ENCODE peak calls at places on chromosomes 6 and 20, in five cellular contexts. One of them, this sample, is unnamed.

GRCh38 chr20:3158968-3159431 is 665 bp downstream of the FASTKD5 start:
- DNase-seq in Peyer's patch: no peak
- DNase-seq in HepG2: no peak
- DNase-seq in ovary: no peak
- DNase-seq in right lobe of liver: no peak
- DNase-seq in this sample: no peak

GRCh38 chr6:32298632-32299336 is 72.9 kb downstream of the TSBP1 start:
- DNase-seq in Peyer's patch: no peak
- DNase-seq in HepG2: peak; percentile 62
- DNase-seq in ovary: no peak
- DNase-seq in right lobe of liver: no peak
- DNase-seq in this sample: no peak

GRCh38 chr20:60000271-60001026 is 42.2 kb downstream of the CDH26 start:
- DNase-seq in Peyer's patch: no peak
- DNase-seq in HepG2: no peak
- DNase-seq in ovary: no peak
- DNase-seq in right lobe of liver: no peak
- DNase-seq in this sample: no peak

GRCh38 chr20:21156266-21156665 is 30.4 kb downstream of the KIZ start:
- DNase-seq in Peyer's patch: no peak
- DNase-seq in HepG2: no peak
- DNase-seq in ovary: no peak
- DNase-seq in right lobe of liver: no peak
- DNase-seq in this sample: no peak

GRCh38 chr6:36769676-36770499 is 69.4 kb downstream of the CPNE5 start:
- DNase-seq in Peyer's patch: peak; percentile 35
- DNase-seq in HepG2: no peak
- DNase-seq in ovary: no peak
- DNase-seq in right lobe of liver: no peak
- DNase-seq in this sample: peak; percentile 87

GRCh38 chr6:149318581-149319286 is 1.2 kb downstream of the TAB2 start:
- DNase-seq in Peyer's patch: peak; percentile 34
- DNase-seq in HepG2: peak; percentile 21
- DNase-seq in ovary: no peak
- DNase-seq in right lobe of liver: no peak
- DNase-seq in this sample: no peak

GRCh38 chr6:31898200-31899011 is 908 bp upstream of the EHMT2 start:
- DNase-seq in Peyer's patch: peak; percentile 40
- DNase-seq in HepG2: peak; percentile 63
- DNase-seq in ovary: no peak
- DNase-seq in right lobe of liver: no peak
- DNase-seq in this sample: peak; percentile 80

GRCh38 chr20:56925696-56926101 is 296.6 kb downstream of the TFAP2C start:
- DNase-seq in Peyer's patch: no peak
- DNase-seq in HepG2: no peak
- DNase-seq in ovary: no peak
- DNase-seq in right lobe of liver: no peak
- DNase-seq in this sample: no peak

GRCh38 chr6:36717871-36718540 is 20.4 kb downstream of the RAB44 start:
- DNase-seq in Peyer's patch: no peak
- DNase-seq in HepG2: no peak
- DNase-seq in ovary: no peak
- DNase-seq in right lobe of liver: no peak
- DNase-seq in this sample: peak; percentile 66

GRCh38 chr20:44646023-44646640 is 5.4 kb downstream of the ADA start:
- DNase-seq in Peyer's patch: peak; percentile 56
- DNase-seq in HepG2: no peak
- DNase-seq in ovary: no peak
- DNase-seq in right lobe of liver: no peak
- DNase-seq in this sample: peak; percentile 80

GRCh38 chr20:57898332-57898731 is 188.5 kb upstream of the PMEPA1 start:
- DNase-seq in Peyer's patch: no peak
- DNase-seq in HepG2: no peak
- DNase-seq in ovary: no peak
- DNase-seq in right lobe of liver: no peak
- DNase-seq in this sample: peak; percentile 39

GRCh38 chr6:24861934-24862333 is 63.2 kb upstream of the ARMH2 start:
- DNase-seq in Peyer's patch: peak; percentile 51
- DNase-seq in HepG2: no peak
- DNase-seq in ovary: no peak
- DNase-seq in right lobe of liver: no peak
- DNase-seq in this sample: no peak

GRCh38 chr6:25346064-25346463 is 66.9 kb downstream of the CARMIL1 start:
- DNase-seq in Peyer's patch: no peak
- DNase-seq in HepG2: no peak
- DNase-seq in ovary: no peak
- DNase-seq in right lobe of liver: no peak
- DNase-seq in this sample: no peak

GRCh38 chr20:58389324-58389967 is 417 bp downstream of the VAPB start:
- DNase-seq in Peyer's patch: no peak
- DNase-seq in HepG2: peak; percentile 26
- DNase-seq in ovary: no peak
- DNase-seq in right lobe of liver: no peak
- DNase-seq in this sample: no peak

GRCh38 chr6:143110996-143111395 is 50.3 kb downstream of the AIG1 start:
- DNase-seq in Peyer's patch: no peak
- DNase-seq in HepG2: no peak
- DNase-seq in ovary: no peak
- DNase-seq in right lobe of liver: no peak
- DNase-seq in this sample: no peak

GRCh38 chr20:23086056-23086551 is at the start of gene CD93:
- DNase-seq in Peyer's patch: no peak
- DNase-seq in HepG2: no peak
- DNase-seq in ovary: no peak
- DNase-seq in right lobe of liver: peak; percentile 66
- DNase-seq in this sample: peak; percentile 85

GRCh38 chr6:48957781-48958180 is 505.3 kb downstream of the MMUT start:
- DNase-seq in Peyer's patch: no peak
- DNase-seq in HepG2: no peak
- DNase-seq in ovary: no peak
- DNase-seq in right lobe of liver: no peak
- DNase-seq in this sample: no peak

GRCh38 chr6:82436740-82437139 is 73.1 kb downstream of the TPBG start:
- DNase-seq in Peyer's patch: no peak
- DNase-seq in HepG2: no peak
- DNase-seq in ovary: no peak
- DNase-seq in right lobe of liver: no peak
- DNase-seq in this sample: no peak

GRCh38 chr6:154792761-154793160 is 59.5 kb downstream of the SCAF8 start:
- DNase-seq in Peyer's patch: no peak
- DNase-seq in HepG2: no peak
- DNase-seq in ovary: no peak
- DNase-seq in right lobe of liver: no peak
- DNase-seq in this sample: no peak

GRCh38 chr20:49484180-49485140 is 2.0 kb upstream of the KCNB1 start:
- DNase-seq in Peyer's patch: peak; percentile 38
- DNase-seq in HepG2: peak; percentile 68
- DNase-seq in ovary: peak; percentile 69
- DNase-seq in right lobe of liver: peak; percentile 87
- DNase-seq in this sample: peak; percentile 87

GRCh38 chr20:59007758-59008511 is 881 bp upstream of the CTSZ start:
- DNase-seq in Peyer's patch: peak; percentile 88
- DNase-seq in HepG2: no peak
- DNase-seq in ovary: no peak
- DNase-seq in right lobe of liver: peak; percentile 71
- DNase-seq in this sample: peak; percentile 94

GRCh38 chr20:43188861-43189613 is 669 bp downstream of the PTPRT start:
- DNase-seq in Peyer's patch: no peak
- DNase-seq in HepG2: no peak
- DNase-seq in ovary: no peak
- DNase-seq in right lobe of liver: no peak
- DNase-seq in this sample: no peak

GRCh38 chr6:136784910-136785746 is 7.1 kb downstream of the MAP3K5 start:
- DNase-seq in Peyer's patch: peak; percentile 82
- DNase-seq in HepG2: no peak
- DNase-seq in ovary: peak; percentile 44
- DNase-seq in right lobe of liver: peak; percentile 78
- DNase-seq in this sample: peak; percentile 91

GRCh38 chr20:57514273-57514751 is 10.6 kb downstream of the CTCFL start:
- DNase-seq in Peyer's patch: peak; percentile 29
- DNase-seq in HepG2: peak; percentile 73
- DNase-seq in ovary: peak; percentile 57
- DNase-seq in right lobe of liver: peak; percentile 74
- DNase-seq in this sample: no peak

GRCh38 chr20:49690899-49691620 is 22.6 kb downstream of the B4GALT5 start:
- DNase-seq in Peyer's patch: no peak
- DNase-seq in HepG2: peak; percentile 96
- DNase-seq in ovary: no peak
- DNase-seq in right lobe of liver: peak; percentile 81
- DNase-seq in this sample: no peak

GRCh38 chr20:44540834-44541233 is 19.0 kb upstream of the SERINC3 start:
- DNase-seq in Peyer's patch: no peak
- DNase-seq in HepG2: no peak
- DNase-seq in ovary: no peak
- DNase-seq in right lobe of liver: no peak
- DNase-seq in this sample: no peak

GRCh38 chr20:31842471-31843157 is 2.8 kb downstream of the FOXS1 start:
- DNase-seq in Peyer's patch: no peak
- DNase-seq in HepG2: no peak
- DNase-seq in ovary: peak; percentile 69
- DNase-seq in right lobe of liver: no peak
- DNase-seq in this sample: no peak

GRCh38 chr6:71124340-71124739 is 164.3 kb upstream of the OGFRL1 start:
- DNase-seq in Peyer's patch: no peak
- DNase-seq in HepG2: no peak
- DNase-seq in ovary: no peak
- DNase-seq in right lobe of liver: no peak
- DNase-seq in this sample: no peak

GRCh38 chr20:63457737-63458136 is 14.7 kb downstream of the KCNQ2 start:
- DNase-seq in Peyer's patch: no peak
- DNase-seq in HepG2: no peak
- DNase-seq in ovary: no peak
- DNase-seq in right lobe of liver: no peak
- DNase-seq in this sample: peak; percentile 81

GRCh38 chr6:152146385-152146784 is 338.9 kb downstream of the ESR1 start:
- DNase-seq in Peyer's patch: no peak
- DNase-seq in HepG2: no peak
- DNase-seq in ovary: no peak
- DNase-seq in right lobe of liver: no peak
- DNase-seq in this sample: no peak

GRCh38 chr20:57267158-57267821 is 849 bp upstream of the BMP7 start:
- DNase-seq in Peyer's patch: no peak
- DNase-seq in HepG2: no peak
- DNase-seq in ovary: no peak
- DNase-seq in right lobe of liver: no peak
- DNase-seq in this sample: no peak

GRCh38 chr20:55582498-55582897 is 422.8 kb downstream of the CBLN4 start:
- DNase-seq in Peyer's patch: no peak
- DNase-seq in HepG2: no peak
- DNase-seq in ovary: no peak
- DNase-seq in right lobe of liver: no peak
- DNase-seq in this sample: no peak

GRCh38 chr6:108588586-108588985 is 27.9 kb downstream of the FOXO3 start:
- DNase-seq in Peyer's patch: peak; percentile 41
- DNase-seq in HepG2: no peak
- DNase-seq in ovary: no peak
- DNase-seq in right lobe of liver: no peak
- DNase-seq in this sample: no peak

GRCh38 chr6:1311400-1312192 is at the start of gene FOXQ1:
- DNase-seq in Peyer's patch: no peak
- DNase-seq in HepG2: peak; percentile 95
- DNase-seq in ovary: no peak
- DNase-seq in right lobe of liver: peak; percentile 88
- DNase-seq in this sample: peak; percentile 56
- TF ChIP-seq POLR2A in Peyer's patch: no peak
- TF ChIP-seq POLR2A in HepG2: no peak
- TF ChIP-seq POLR2A in ovary: no peak
- TF ChIP-seq POLR2A in right lobe of liver: peak; percentile 36
- TF ChIP-seq POLR2A in this sample: no peak

GRCh38 chr6:12012566-12013367 is 655 bp downstream of the HIVEP1 start:
- DNase-seq in Peyer's patch: peak; percentile 64
- DNase-seq in HepG2: peak; percentile 49
- DNase-seq in ovary: peak; percentile 61
- DNase-seq in right lobe of liver: peak; percentile 77
- DNase-seq in this sample: peak; percentile 93
- H3K27ac ChIP-seq in Peyer's patch: peak overlapping the region; percentile 98
- H3K27ac ChIP-seq in HepG2: peak overlapping the region; percentile 69
- H3K27ac ChIP-seq in ovary: peak overlapping the region; percentile 93
- H3K27ac ChIP-seq in right lobe of liver: peak overlapping the region; percentile 80
- H3K27ac ChIP-seq in this sample: peak overlapping the region; percentile 97

GRCh38 chr6:150466196-150466595 is 97.4 kb downstream of the IYD start:
- DNase-seq in Peyer's patch: no peak
- DNase-seq in HepG2: no peak
- DNase-seq in ovary: no peak
- DNase-seq in right lobe of liver: no peak
- DNase-seq in this sample: no peak

GRCh38 chr6:150463852-150464251 is 95.0 kb downstream of the IYD start:
- DNase-seq in Peyer's patch: no peak
- DNase-seq in HepG2: no peak
- DNase-seq in ovary: no peak
- DNase-seq in right lobe of liver: no peak
- DNase-seq in this sample: no peak

GRCh38 chr6:150464966-150465365 is 96.2 kb downstream of the IYD start:
- DNase-seq in Peyer's patch: no peak
- DNase-seq in HepG2: no peak
- DNase-seq in ovary: no peak
- DNase-seq in right lobe of liver: no peak
- DNase-seq in this sample: no peak

GRCh38 chr6:150470131-150470530 is 101.3 kb downstream of the IYD start:
- DNase-seq in Peyer's patch: no peak
- DNase-seq in HepG2: no peak
- DNase-seq in ovary: no peak
- DNase-seq in right lobe of liver: no peak
- DNase-seq in this sample: no peak

GRCh38 chr6:150465610-150466009 is 96.8 kb downstream of the IYD start:
- DNase-seq in Peyer's patch: no peak
- DNase-seq in HepG2: no peak
- DNase-seq in ovary: no peak
- DNase-seq in right lobe of liver: no peak
- DNase-seq in this sample: no peak
- H3K9me3 ChIP-seq in Peyer's patch: no peaks in the 10 kb centered on the region
- H3K9me3 ChIP-seq in HepG2: no peaks in the 10 kb centered on the region
- H3K9me3 ChIP-seq in ovary: no peaks in the 10 kb centered on the region
- H3K9me3 ChIP-seq in right lobe of liver: no peaks in the 10 kb centered on the region
- H3K9me3 ChIP-seq in this sample: no peaks in the 10 kb centered on the region

DNA sequence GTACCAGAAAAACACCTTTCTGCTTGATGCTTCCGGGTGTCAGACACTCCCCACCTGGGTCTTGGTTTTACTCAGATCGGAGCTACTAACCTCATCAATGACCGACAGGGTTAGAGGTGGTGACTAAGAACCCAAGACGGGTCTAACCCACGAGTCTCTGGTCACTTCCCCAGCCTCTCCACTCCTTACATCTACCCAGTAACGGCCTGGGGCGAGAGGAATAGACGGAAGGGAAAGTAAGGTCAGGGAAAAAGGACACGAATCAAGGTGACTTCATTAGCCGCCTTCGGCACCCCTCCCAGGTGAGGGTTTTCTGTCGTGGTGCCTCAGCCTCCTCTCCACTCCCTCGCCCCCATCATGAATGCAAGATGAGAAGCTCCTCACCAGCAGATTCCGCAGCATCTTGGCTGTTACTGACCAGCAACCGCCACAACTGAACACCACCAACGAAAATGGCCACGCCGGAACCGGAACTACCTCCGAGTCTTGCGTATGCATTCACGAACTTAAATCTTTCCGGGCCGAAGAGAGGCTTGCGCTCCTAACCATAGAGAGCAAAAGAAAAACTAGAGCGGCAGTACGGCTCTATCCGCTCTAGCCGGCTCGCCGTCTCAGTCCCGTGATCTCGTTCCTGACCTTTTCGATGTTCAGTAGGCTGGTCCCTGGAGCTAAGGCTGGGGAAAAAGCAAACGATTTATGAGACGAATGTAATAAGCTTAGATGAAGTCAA is at the start of gene COX7A2:
- DNase-seq in Peyer's patch: peak; percentile 90
- DNase-seq in HepG2: peak; percentile 96
- DNase-seq in ovary: peak; percentile 81
- DNase-seq in right lobe of liver: peak; percentile 91
- DNase-seq in this sample: peak; percentile 95
- TF ChIP-seq POLR2A in Peyer's patch: peak; percentile 68
- TF ChIP-seq POLR2A in HepG2: peak; percentile 86
- TF ChIP-seq POLR2A in ovary: peak; percentile 90
- TF ChIP-seq POLR2A in right lobe of liver: peak; percentile 65
- TF ChIP-seq POLR2A in this sample: peak; percentile 43